ENCODE peak calls at places on chromosomes 13 and 19, in eight cellular contexts. L is NCI-H2081; E is mesenchymal stem cell; I is effector CD8-positive, alpha-beta T cell; Q is LoVo; Z is astrocyte of the spinal cord; J is AG04450; O is stimulated activated naive CD8-positive, alpha-beta T cell treated with anti-CD3 and anti-CD28 coated beads, Interleukin-15, amount 100 ng/mL, for 72 hours. R is an unnamed sample.
A peak's percentile ranks its signal among the peaks of the same experiment; 100 is the strongest.

GRCh38 chr19:28292822-28293500 is 920.0 kb downstream of the UQCRFS1 start:
- DNase-seq in O (no peak), J (no peak), E (no peak), I (no peak), Q (no peak), Z (no peak), L (no peak), R (no peak)

GRCh38 chr19:42942187-42942789 is 5.3 kb upstream of the PSG7 start:
- DNase-seq in O (no peak), J (no peak), I (no peak), E (no peak), Q (peak; percentile 1), L (no peak), Z (peak; percentile 13), R (no peak)

GRCh38 chr13:78978381-78978998 is 319.5 kb upstream of the OBI1 start:
- DNase-seq in L (peak; percentile 50), I (no peak), Q (peak; percentile 63), E (peak; percentile 61), Z (peak; percentile 64), J (peak; percentile 29), O (peak; percentile 28), R (peak; percentile 87)

GRCh38 chr19:15191514-15191913 is 9.3 kb downstream of the NOTCH3 start:
- DNase-seq in Q (no peak), I (no peak), J (no peak), Z (no peak), L (no peak), O (no peak), E (no peak), R (no peak)

GRCh38 chr13:72648513-72649065 is 78.8 kb downstream of the MZT1 start:
- DNase-seq in E (peak; percentile 3), L (no peak), O (no peak), Q (no peak), J (no peak), I (no peak), Z (no peak), R (no peak)

GRCh38 chr19:19077103-19077502 is 13.3 kb downstream of the SLC25A42 start:
- DNase-seq in E (no peak), L (peak; percentile 41), Q (no peak), J (no peak), I (no peak), O (no peak), Z (no peak), R (no peak)

GRCh38 chr13:98451676-98452105 is 125.2 kb downstream of the STK24 start:
- DNase-seq in I (no peak), Z (peak; percentile 91), E (no peak), Q (no peak), J (no peak), L (no peak), O (no peak), R (no peak)

GRCh38 chr19:33467851-33468250 is 53.7 kb downstream of the PEPD start:
- DNase-seq in E (no peak), Z (no peak), Q (no peak), O (no peak), I (no peak), L (no peak), J (no peak), R (no peak)

GRCh38 chr19:10805758-10806247 is 30.2 kb downstream of the TMED1 start:
- DNase-seq in O (no peak), Z (no peak), E (no peak), I (no peak), J (no peak), Q (no peak), L (no peak), R (no peak)

GRCh38 chr13:113506025-113506685 is 15.6 kb upstream of the DCUN1D2 start:
- DNase-seq in J (no peak), L (no peak), E (no peak), O (no peak), I (no peak), Q (no peak), Z (no peak), R (peak; percentile 13)

GRCh38 chr13:33472446-33472845 is 186.9 kb upstream of the STARD13 start:
- DNase-seq in Z (no peak), E (no peak), O (no peak), L (no peak), I (no peak), Q (no peak), J (no peak), R (no peak)

GRCh38 chr13:41463823-41464602 is 6.7 kb downstream of the RGCC start:
- DNase-seq in I (no peak), L (no peak), J (no peak), Z (no peak), Q (no peak), E (no peak), O (peak; percentile 59), R (peak; percentile 29)

GRCh38 chr19:2469102-2469914 is 6.6 kb upstream of the GADD45B start:
- DNase-seq in I (no peak), Q (no peak), Z (peak; percentile 81), J (no peak), E (peak; percentile 83), O (peak; percentile 62), L (no peak), R (peak; percentile 16)

GRCh38 chr13:112885782-112886268 is 83.2 kb upstream of the MCF2L start:
- DNase-seq in E (peak; percentile 88), L (peak; percentile 62), Z (peak; percentile 86), I (no peak), Q (peak; percentile 68), J (peak; percentile 68), O (no peak), R (no peak)

GRCh38 chr13:45333973-45334922 is 6.7 kb downstream of the TPT1 start:
- DNase-seq in Q (no peak), L (no peak), E (peak; percentile 54), O (peak; percentile 39), I (no peak), Z (peak; percentile 61), J (no peak), R (peak; percentile 95)

GRCh38 chr19:31171936-31172335 is 177.3 kb downstream of the TSHZ3 start:
- DNase-seq in I (no peak), Q (no peak), E (no peak), J (no peak), Z (no peak), O (no peak), L (no peak), R (no peak)

GRCh38 chr19:39413269-39413902 is 917 bp downstream of the PLEKHG2 start:
- DNase-seq in E (peak; percentile 77), O (no peak), J (no peak), I (peak; percentile 30), Z (peak; percentile 63), L (peak; percentile 32), Q (no peak), R (peak; percentile 25)

GRCh38 chr19:10205636-10206035 is 10.9 kb upstream of the DNMT1 start:
- DNase-seq in E (no peak), O (no peak), Q (no peak), I (no peak), Z (no peak), L (no peak), J (no peak), R (no peak)

GRCh38 chr19:39402417-39403297 is 4.0 kb upstream of the ZFP36 start:
- DNase-seq in L (peak; percentile 72), Q (peak; percentile 69), J (peak; percentile 81), Z (peak; percentile 86), I (peak; percentile 83), O (peak; percentile 83), E (peak; percentile 96), R (peak; percentile 89)

GRCh38 chr13:90416519-90416918 is 931.0 kb upstream of the MIR17HG start:
- DNase-seq in J (no peak), L (no peak), Z (peak; percentile 50), E (peak; percentile 54), O (no peak), I (no peak), Q (no peak), R (no peak)

GRCh38 chr13:112877066-112877465 is 91.9 kb upstream of the MCF2L start:
- DNase-seq in Q (no peak), E (no peak), L (no peak), I (no peak), O (no peak), Z (no peak), J (no peak), R (no peak)

GRCh38 chr13:23510979-23511735 is 59.1 kb upstream of the TNFRSF19 start:
- DNase-seq in O (no peak), Q (no peak), Z (peak; percentile 56), E (peak; percentile 24), I (no peak), J (no peak), L (no peak), R (peak; percentile 26)

GRCh38 chr19:8149261-8150094 is at the start of gene FBN3:
- DNase-seq in J (no peak), Q (no peak), I (no peak), E (no peak), L (no peak), Z (no peak), O (no peak), R (no peak)

GRCh38 chr13:24146961-24147569 is 13.5 kb upstream of the SPATA13 start:
- DNase-seq in E (peak; percentile 45), O (no peak), J (no peak), I (no peak), Z (no peak), Q (no peak), L (no peak), R (no peak)

GRCh38 chr19:46297700-46298476 is 1.0 kb downstream of the HIF3A start:
- DNase-seq in Z (peak; percentile 40), Q (no peak), E (peak; percentile 59), L (no peak), J (no peak), O (no peak), I (no peak), R (no peak)

GRCh38 chr19:3146677-3147100 is 10.9 kb downstream of the GNA15 start:
- DNase-seq in J (no peak), I (peak; percentile 74), Z (no peak), O (peak; percentile 72), L (no peak), E (no peak), Q (no peak), R (no peak)

GRCh38 chr19:45804959-45805230 is 10.2 kb downstream of the RSPH6A start:
- DNase-seq in E (no peak), Z (no peak), O (no peak), Q (no peak), L (no peak), I (no peak), J (no peak), R (no peak)

GRCh38 chr19:45638930-45639729 is at the start of gene EML2:
- DNase-seq in Z (peak; percentile 28), O (peak; percentile 62), E (peak; percentile 38), Q (peak; percentile 51), L (peak; percentile 15), I (peak; percentile 38), J (no peak), R (peak; percentile 45)